ENCODE peak calls at places on chromosome 10, in four cellular contexts. Q, O, T and R are unnamed samples.
A peak's percentile ranks its signal among the peaks of the same experiment; 100 is the strongest.

GRCh38 chr10:91590904-91591791 is 41.7 kb downstream of the PPP1R3C start:
- DNase-seq in T (peak; percentile 67), O (no peak), Q (no peak), R (no peak)

GRCh38 chr10:103491729-103492364 is 1.7 kb upstream of the NEURL1 start:
- DNase-seq in Q (no peak), T (peak; percentile 12), O (no peak), R (no peak)

GRCh38 chr10:4843525-4844180 is 17.6 kb downstream of the AKR1E2 start:
- DNase-seq in T (no peak), Q (no peak), O (no peak), R (no peak)

GRCh38 chr10:30671011-30671616 is 41.6 kb upstream of the LYZL2 start:
- DNase-seq in T (peak; percentile 79), Q (no peak), O (peak; percentile 12), R (no peak)

GRCh38 chr10:103231047-103231551 is 14.6 kb upstream of the RPEL1 start:
- DNase-seq in Q (no peak), T (no peak), O (no peak), R (no peak)

GRCh38 chr10:75613685-75614587 is 182.5 kb downstream of the LRMDA start:
- DNase-seq in O (no peak), Q (no peak), T (no peak), R (no peak)

GRCh38 chr10:43352951-43353350 is 18.5 kb upstream of the FXYD4 start:
- DNase-seq in T (no peak), Q (no peak), O (no peak), R (no peak)

GRCh38 chr10:102549549-102549948 is 45.8 kb downstream of the SUFU start:
- DNase-seq in T (no peak), Q (no peak), O (no peak), R (no peak)

GRCh38 chr10:70974920-70975319 is 86.6 kb upstream of the PCBD1 start:
- DNase-seq in O (no peak), T (no peak), Q (no peak), R (no peak)

GRCh38 chr10:70976063-70976462 is 87.7 kb upstream of the PCBD1 start:
- DNase-seq in T (no peak), Q (no peak), O (no peak), R (no peak)

GRCh38 chr10:70977621-70978020 is 89.3 kb upstream of the PCBD1 start:
- DNase-seq in O (no peak), T (no peak), Q (no peak), R (no peak)

GRCh38 chr10:70973275-70973674 is 84.9 kb upstream of the PCBD1 start:
- DNase-seq in Q (no peak), O (no peak), T (no peak), R (no peak)

DNA sequence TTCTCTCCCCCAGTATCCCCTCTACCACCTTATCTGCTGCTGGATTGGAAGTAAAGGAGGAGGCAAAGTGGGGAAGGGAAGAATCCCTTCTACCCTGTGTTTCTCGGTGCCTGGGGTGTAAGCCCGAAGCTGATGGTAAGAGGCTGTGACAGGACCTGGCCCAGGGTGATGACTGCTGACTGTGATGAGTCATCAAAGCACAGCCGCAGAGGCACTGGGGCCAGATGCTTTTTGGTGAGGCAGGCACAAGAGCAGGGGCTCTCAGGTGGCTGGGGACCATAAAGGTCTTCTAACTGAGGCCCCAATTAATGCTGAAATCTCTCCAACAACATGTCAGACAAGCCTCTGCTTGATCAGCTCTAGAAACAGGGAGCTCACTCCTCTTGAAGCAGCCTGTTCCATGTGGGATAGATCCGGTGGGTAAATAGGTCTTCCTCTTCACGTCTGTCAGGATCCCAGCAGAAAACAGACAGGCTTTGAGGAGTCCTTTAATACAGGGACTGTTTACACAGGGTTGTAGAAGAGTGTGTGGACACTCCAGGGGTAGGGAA is 86.1 kb upstream of the PCBD1 start:
- DNase-seq in O (no peak), T (peak; percentile 17), Q (no peak), R (no peak)
- TF ChIP-seq TAF1 in O (no peak), T (no peak), Q (no peak), R (no peak)

GRCh38 chr10:47451998-47452494 is 31.9 kb downstream of the ANXA8 start:
- DNase-seq in T (no peak), O (no peak), Q (no peak), R (no peak)

GRCh38 chr10:47449979-47450378 is 33.9 kb downstream of the ANXA8 start:
- DNase-seq in O (no peak), Q (no peak), T (no peak), R (no peak)

GRCh38 chr10:47452495-47453434 is 31.1 kb downstream of the ANXA8 start:
- DNase-seq in Q (no peak), O (no peak), T (no peak), R (no peak)

GRCh38 chr10:47450442-47450841 is 33.5 kb downstream of the ANXA8 start:
- DNase-seq in Q (no peak), O (no peak), T (no peak), R (no peak)

GRCh38 chr10:47451275-47451997 is 32.5 kb downstream of the ANXA8 start:
- DNase-seq in O (no peak), T (no peak), Q (no peak), R (no peak)
- TF ChIP-seq TAF1 in O (no peak), T (no peak), Q (no peak), R (no peak)

GRCh38 chr10:119444866-119445265 is 97.7 kb downstream of the RGS10 start:
- DNase-seq in Q (no peak), T (no peak), O (no peak), R (no peak)

GRCh38 chr10:119445935-119446317 is 96.6 kb downstream of the RGS10 start:
- DNase-seq in Q (no peak), T (no peak), O (no peak), R (no peak)

GRCh38 chr10:119443970-119444660 is 98.4 kb downstream of the RGS10 start:
- DNase-seq in Q (no peak), T (peak; percentile 16), O (no peak), R (no peak)

GRCh38 chr10:119446441-119447277 is 95.9 kb downstream of the RGS10 start:
- DNase-seq in T (no peak), Q (no peak), O (no peak), R (no peak)

DNA sequence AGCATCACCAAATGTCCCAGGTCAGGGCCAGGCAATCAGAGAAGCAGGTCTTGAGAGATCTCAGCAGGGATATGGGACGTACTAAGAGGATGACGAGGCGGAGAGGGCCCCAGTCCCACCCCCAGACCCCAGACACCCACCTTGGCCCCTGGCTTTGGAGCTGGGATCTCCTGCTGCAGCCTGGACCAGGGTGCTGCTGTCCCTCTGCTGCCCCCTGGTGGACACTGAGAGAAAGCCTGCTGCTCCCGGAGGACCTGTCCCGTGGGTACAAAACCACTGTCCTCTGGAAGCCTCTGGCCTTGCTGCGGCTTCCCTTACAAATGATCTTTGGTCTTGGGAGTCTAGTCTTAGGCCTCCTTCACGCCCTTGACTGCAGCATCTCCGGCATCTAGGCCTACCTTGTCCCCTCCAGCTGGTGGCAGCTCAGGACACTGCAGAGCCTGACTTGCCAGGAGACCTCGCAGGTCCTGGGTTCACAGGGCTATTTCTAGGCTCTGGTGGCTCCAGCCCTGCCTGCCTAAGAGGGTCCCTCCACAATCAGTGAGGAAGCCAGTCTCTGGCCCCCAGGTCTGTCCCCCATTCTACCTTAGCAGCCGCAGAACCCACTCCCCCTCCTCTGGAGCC is 97.1 kb downstream of the RGS10 start:
- DNase-seq in O (peak; percentile 84), Q (no peak), T (peak; percentile 82), R (peak; percentile 81)
- TF ChIP-seq TAF1 in O (no peak), Q (no peak), T (no peak), R (no peak)

GRCh38 chr10:118721005-118721876 is 33.5 kb downstream of the CACUL1 start:
- DNase-seq in O (no peak), T (peak; percentile 57), Q (no peak), R (no peak)
- TF ChIP-seq TAF1 in O (no peak), T (no peak), Q (no peak), R (no peak)

DNA sequence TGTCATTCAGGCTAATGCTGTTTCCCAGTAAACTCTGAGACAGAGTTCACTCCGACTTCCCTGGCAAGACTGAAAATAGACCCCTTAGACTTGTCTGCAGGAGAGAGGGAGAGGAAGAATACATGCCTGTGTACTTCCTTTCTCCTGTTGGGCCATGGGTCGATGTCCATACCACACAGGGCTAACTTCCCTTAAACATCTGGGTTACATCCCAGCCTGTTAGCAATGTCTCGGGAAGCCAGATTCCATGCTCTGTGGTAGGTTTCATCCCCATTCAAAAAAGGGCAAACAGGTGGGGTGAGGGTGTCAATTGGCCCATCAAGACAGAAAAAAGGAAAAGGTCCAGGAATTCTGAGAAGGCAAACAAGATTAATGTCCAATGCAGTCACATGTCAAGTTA is 875.7 kb upstream of the CELF2 start:
- DNase-seq in O (no peak), T (no peak), Q (no peak), R (no peak)
- TF ChIP-seq TAF1 in O (no peak), T (no peak), Q (no peak), R (no peak)

DNA sequence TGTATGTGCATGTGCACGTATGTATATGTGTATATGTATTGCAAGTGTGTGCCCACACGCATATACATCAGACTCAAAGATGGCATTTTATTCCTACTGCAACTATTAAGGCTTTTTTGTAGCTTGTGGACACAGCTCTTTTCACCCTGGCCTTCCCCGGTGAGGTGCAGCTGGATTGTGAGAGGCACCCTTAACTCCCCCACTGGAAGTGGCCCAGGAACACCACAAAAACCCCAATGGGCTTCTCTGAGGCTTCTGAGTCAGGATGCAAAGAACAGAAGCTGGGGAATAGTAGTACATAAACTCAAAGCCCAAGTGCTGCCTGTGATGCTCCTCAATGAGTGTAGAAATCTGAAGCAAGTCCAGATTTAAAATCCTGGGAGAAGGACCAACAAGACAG is 369.3 kb upstream of the MGMT start:
- DNase-seq in O (no peak), Q (no peak), T (no peak), R (no peak)
- TF ChIP-seq TAF1 in O (no peak), Q (no peak), T (no peak), R (no peak)

GRCh38 chr10:123683459-123683858 is 17.3 kb downstream of the GPR26 start:
- DNase-seq in T (no peak), O (no peak), Q (no peak), R (no peak)

GRCh38 chr10:123683865-123684264 is 17.7 kb downstream of the GPR26 start:
- DNase-seq in Q (no peak), T (no peak), O (no peak), R (no peak)

GRCh38 chr10:123681285-123681684 is 15.1 kb downstream of the GPR26 start:
- DNase-seq in Q (no peak), T (no peak), O (no peak), R (no peak)

GRCh38 chr10:123685260-123685659 is 19.1 kb downstream of the GPR26 start:
- DNase-seq in Q (no peak), O (no peak), T (no peak), R (no peak)

GRCh38 chr10:123682477-123682876 is 16.3 kb downstream of the GPR26 start:
- DNase-seq in Q (no peak), T (no peak), O (no peak), R (no peak)
- TF ChIP-seq TAF1 in Q (no peak), T (no peak), O (no peak), R (no peak)

GRCh38 chr10:29328988-29329387 is 40.1 kb downstream of the LYZL1 start:
- DNase-seq in O (no peak), T (no peak), Q (no peak), R (no peak)
- TF ChIP-seq TAF1 in O (no peak), T (no peak), Q (no peak), R (no peak)